ENCODE peak calls at places on chromosomes 4 and X, in five cellular contexts. X is Caco-2, Z is endodermal cell, S is neuronal stem cell, N is mammary epithelial cell. O is an unnamed sample.

GRCh38 chr4:48967101-48967500 is 19.0 kb upstream of the CWH43 start:
- DNase-seq in X (no peak), Z (no peak), S (no peak), N (peak; percentile 51), O (no peak)

GRCh38 chrX:1609759-1610158 is 5.1 kb upstream of the ASMT start:
- DNase-seq in X (no peak), Z (no peak), S (no peak), N (no peak), O (no peak)

GRCh38 chr4:27887646-27888045 is 1027.0 kb downstream of the STIM2 start:
- DNase-seq in X (no peak), Z (no peak), S (no peak), N (no peak), O (no peak)

GRCh38 chrX:4547218-4547836 is 833.9 kb upstream of the PRKX start:
- DNase-seq in X (peak; percentile 31), Z (peak; percentile 86), S (peak; percentile 46), N (peak; percentile 23), O (peak; percentile 16)

GRCh38 chr4:1022051-1022738 is 10.8 kb downstream of the FGFRL1 start:
- DNase-seq in X (no peak), Z (no peak), S (no peak), N (no peak), O (no peak)

GRCh38 chrX:150968862-150969720 is 14.0 kb upstream of the HMGB3 start:
- DNase-seq in X (no peak), Z (peak; percentile 81), S (no peak), N (no peak), O (no peak)

GRCh38 chr4:72194453-72194852 is 162.7 kb downstream of the NPFFR2 start:
- DNase-seq in X (no peak), Z (no peak), S (no peak), N (no peak), O (no peak)

GRCh38 chr4:40197879-40198689 is 1.3 kb downstream of the RHOH start:
- DNase-seq in X (no peak), Z (no peak), S (no peak), N (no peak), O (no peak)

GRCh38 chrX:143437439-143437838 is 79.8 kb downstream of the SPANXN3 start:
- DNase-seq in X (peak; percentile 0), Z (no peak), S (no peak), N (no peak), O (no peak)

GRCh38 chr4:77076889-77077635 is 1.3 kb upstream of the CCNI start:
- DNase-seq in X (no peak), Z (no peak), S (no peak), N (no peak), O (no peak)

GRCh38 chr4:112266823-112267222 is 18.9 kb downstream of the TIFA start:
- DNase-seq in X (no peak), Z (no peak), S (no peak), N (peak; percentile 14), O (no peak)

GRCh38 chrX:30971761-30972603 is 82.9 kb upstream of the TAB3 start:
- DNase-seq in X (peak; percentile 21), Z (peak; percentile 66), S (peak; percentile 9), N (peak; percentile 37), O (peak; percentile 1)

GRCh38 chr4:143668930-143669553 is 31.4 kb downstream of the FREM3 start:
- DNase-seq in X (no peak), Z (no peak), S (no peak), N (no peak), O (no peak)

GRCh38 chr4:113951263-113951662 is 28.2 kb downstream of the ARSJ start:
- DNase-seq in X (no peak), Z (no peak), S (no peak), N (no peak), O (no peak)

GRCh38 chr4:106541253-106541652 is 172.7 kb upstream of the GIMD1 start:
- DNase-seq in X (no peak), Z (no peak), S (no peak), N (peak; percentile 41), O (no peak)

GRCh38 chr4:7778524-7779193 is 161.0 kb downstream of the AFAP1 start:
- DNase-seq in X (no peak), Z (no peak), S (no peak), N (no peak), O (no peak)

GRCh38 chr4:77994194-77994721 is 62.9 kb upstream of the FRAS1 start:
- DNase-seq in X (peak; percentile 77), Z (peak; percentile 88), S (peak; percentile 67), N (peak; percentile 47), O (peak; percentile 76)

GRCh38 chr4:23392860-23393458 is 496.9 kb downstream of the PPARGC1A start:
- DNase-seq in X (no peak), Z (no peak), S (no peak), N (no peak), O (no peak)

GRCh38 chr4:10963958-10964705 is 279.6 kb upstream of the CLNK start:
- DNase-seq in X (no peak), Z (peak; percentile 62), S (peak; percentile 23), N (no peak), O (no peak)

GRCh38 chr4:120052840-120053239 is 13.8 kb downstream of the MAD2L1 start:
- DNase-seq in X (no peak), Z (no peak), S (no peak), N (peak; percentile 29), O (no peak)

GRCh38 chr4:59969909-59970308 is 1230.2 kb upstream of the ADGRL3 start:
- DNase-seq in X (no peak), Z (no peak), S (no peak), N (no peak), O (no peak)

GRCh38 chr4:10299601-10300000 is 157.6 kb downstream of the ZNF518B start:
- DNase-seq in X (no peak), Z (no peak), S (no peak), N (peak; percentile 76), O (no peak)

GRCh38 chr4:39823193-39823592 is 125.3 kb downstream of the UBE2K start:
- DNase-seq in X (no peak), Z (no peak), S (no peak), N (no peak), O (no peak)

GRCh38 chrX:152640039-152640818 is 2.5 kb downstream of the GABRQ start:
- DNase-seq in X (no peak), Z (no peak), S (no peak), N (no peak), O (no peak)

GRCh38 chr4:56311299-56311975 is 75.9 kb downstream of the AASDH start:
- DNase-seq in X (no peak), Z (no peak), S (no peak), N (no peak), O (no peak)

GRCh38 chr4:13455411-13455810 is 28.7 kb downstream of the RAB28 start:
- DNase-seq in X (no peak), Z (no peak), S (no peak), N (no peak), O (no peak)

GRCh38 chr4:13452927-13453579 is 31.1 kb downstream of the RAB28 start:
- DNase-seq in X (no peak), Z (no peak), S (no peak), N (no peak), O (no peak)

DNA sequence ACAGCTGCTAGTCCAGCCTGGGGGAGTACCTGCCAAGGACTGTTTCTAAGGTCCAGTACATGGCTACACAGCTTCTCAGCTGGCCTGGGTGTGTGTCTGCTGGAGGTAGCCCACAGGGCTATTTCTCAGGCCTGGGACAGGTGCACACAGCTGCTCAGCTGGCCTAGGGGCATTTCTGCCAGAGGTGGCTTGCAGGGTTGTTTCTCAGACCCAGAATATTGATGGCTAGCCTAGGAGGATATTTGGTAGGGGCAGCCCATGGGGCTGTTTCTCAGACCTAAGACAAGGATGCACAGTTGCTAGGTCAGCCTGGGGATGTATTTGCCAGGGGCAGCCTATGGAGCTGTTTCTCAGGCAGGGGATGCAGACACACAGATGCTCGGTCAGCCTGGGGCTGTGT is 29.4 kb downstream of the RAB28 start:
- DNase-seq in X (no peak), Z (no peak), S (no peak), N (no peak), O (no peak)
- H3K4me1 ChIP-seq in X (no peaks in the 10 kb centered on the region), Z (no peaks in the 10 kb centered on the region), S (no peaks in the 10 kb centered on the region), N (no peaks in the 10 kb centered on the region), O (no peaks in the 10 kb centered on the region)

DNA sequence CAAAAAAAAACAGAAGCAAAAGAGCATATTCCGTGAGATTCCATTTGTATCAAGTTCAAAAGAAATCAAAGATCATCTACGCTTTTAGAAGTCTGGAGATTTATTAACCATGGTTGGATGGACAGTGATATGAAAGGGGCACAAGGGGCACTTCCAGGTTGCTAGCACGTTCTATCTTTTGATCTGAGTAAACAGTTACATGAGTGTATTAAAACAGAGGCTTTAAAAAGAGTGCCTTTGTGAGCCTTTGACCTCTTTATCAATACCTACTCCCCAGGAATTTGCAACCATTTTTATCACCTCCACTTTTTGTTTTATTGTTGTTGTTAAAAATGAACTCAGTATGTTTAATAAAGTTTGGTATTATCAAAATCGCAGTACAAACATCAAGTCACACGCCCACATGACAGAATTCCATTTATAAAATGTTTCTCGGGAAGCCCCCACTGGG is 72.4 kb upstream of the UCP1 start:
- DNase-seq in X (peak; percentile 35), Z (no peak), S (no peak), N (no peak), O (no peak)
- H3K4me3 ChIP-seq in X (no peak overlapping the region), Z (peak overlapping the region; percentile 11), S (no peak overlapping the region), N (no peak overlapping the region), O (no peak overlapping the region)

DNA sequence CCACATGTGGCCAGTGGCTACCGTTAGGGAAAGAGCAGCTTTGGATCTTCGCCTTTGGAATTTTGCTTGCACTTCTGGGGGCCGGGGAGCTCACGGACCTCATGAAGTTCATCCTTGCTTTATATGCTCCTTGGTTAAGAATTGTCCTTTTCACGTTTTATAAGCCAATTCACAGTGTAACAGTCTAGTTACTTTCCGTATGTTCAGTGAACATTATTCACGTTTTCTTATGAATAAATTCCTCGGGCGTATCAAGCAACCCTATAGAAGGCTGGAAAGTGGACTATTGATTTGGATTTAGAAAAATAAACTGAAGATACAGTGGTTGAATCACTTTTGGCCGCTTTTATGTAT is 714 bp upstream of the PDLIM5 start:
- DNase-seq in X (no peak), Z (no peak), S (no peak), N (no peak), O (no peak)
- H3K4me1 ChIP-seq in X (peaks cover 45% of the 10 kb centered on the region), Z (peaks cover 3% of the 10 kb centered on the region), S (peaks cover 2% of the 10 kb centered on the region), N (peaks cover 46% of the 10 kb centered on the region), O (no peaks in the 10 kb centered on the region)

GRCh38 chrX:120016068-120016441 is 61.4 kb downstream of the RHOXF2B start:
- DNase-seq in X (no peak), Z (no peak), S (no peak), N (no peak), O (no peak)
- H3K4me3 ChIP-seq in X (peak overlapping the region; percentile 44), Z (peak overlapping the region; percentile 62), S (no peak overlapping the region), N (no peak overlapping the region), O (no peak overlapping the region)

GRCh38 chr4:107997794-107998193 is 8.1 kb downstream of the HADH start:
- DNase-seq in X (no peak), Z (no peak), S (no peak), N (no peak), O (no peak)

GRCh38 chr4:107993969-107994368 is 4.3 kb downstream of the HADH start:
- DNase-seq in X (no peak), Z (no peak), S (no peak), N (no peak), O (no peak)

GRCh38 chr4:107991945-107992625 is 2.4 kb downstream of the HADH start:
- DNase-seq in X (no peak), Z (no peak), S (no peak), N (no peak), O (no peak)

GRCh38 chr4:107997001-107997788 is 7.5 kb downstream of the HADH start:
- DNase-seq in X (no peak), Z (no peak), S (no peak), N (no peak), O (no peak)

GRCh38 chr4:107994894-107995293 is 5.2 kb downstream of the HADH start:
- DNase-seq in X (no peak), Z (no peak), S (no peak), N (no peak), O (no peak)
- H3K4me1 ChIP-seq in X (no peaks in the 10 kb centered on the region), Z (no peaks in the 10 kb centered on the region), S (peaks cover 5% of the 10 kb centered on the region), N (peaks cover 11% of the 10 kb centered on the region), O (no peaks in the 10 kb centered on the region)

O was measured in iPS DF 6.9.